ENCODE peak calls at places on chromosomes 2 and 18, in six cellular contexts. W is cardiac muscle cell, R is OCI-LY7, M is right cardiac atrium, C is mesendoderm, F is PC-3. K is an unnamed sample. For H3K4me1, the result is how much of the 10 kb centered on the place peaks cover.

GRCh38 chr2:70888925-70889715 is 46.6 kb upstream of the ATP6V1B1 start:
- DNase-seq in W (peak), R (no peak), M (no peak), C (peak), F (no peak), K (no peak)

GRCh38 chr2:22560021-22560420 is 825.0 kb upstream of the KLHL29 start:
- DNase-seq in W (no peak), R (no peak), M (no peak), C (no peak), F (no peak), K (no peak)

GRCh38 chr2:170344663-170345099 is 166.7 kb downstream of the MYO3B start:
- DNase-seq in W (no peak), R (no peak), M (no peak), C (no peak), F (no peak), K (no peak)

GRCh38 chr2:207711750-207712487 is 479 bp downstream of the CCNYL1 start:
- DNase-seq in W (peak), R (peak), M (peak), C (peak), F (peak), K (peak)

GRCh38 chr2:73283545-73284295 is 558 bp downstream of the FBXO41 start:
- DNase-seq in W (no peak), R (peak), M (peak), C (no peak), F (no peak), K (no peak)

GRCh38 chr2:8678731-8679566 is 2.9 kb upstream of the ID2 start:
- DNase-seq in W (peak), R (peak), M (peak), C (peak), F (peak), K (peak)

GRCh38 chr2:216934623-216935022 is 74.8 kb upstream of the TNP1 start:
- DNase-seq in W (no peak), R (no peak), M (no peak), C (no peak), F (no peak), K (no peak)

GRCh38 chr2:32773409-32773808 is 145.6 kb downstream of the TTC27 start:
- DNase-seq in W (no peak), R (no peak), M (no peak), C (peak), F (no peak), K (no peak)

GRCh38 chr2:98569197-98569793 is 39.0 kb downstream of the COA5 start:
- DNase-seq in W (peak), R (peak), M (peak), C (peak), F (peak), K (no peak)

GRCh38 chr2:40096360-40096759 is 317.3 kb upstream of the THUMPD2 start:
- DNase-seq in W (no peak), R (no peak), M (no peak), C (no peak), F (peak), K (no peak)

GRCh38 chr2:236871500-236872001 is 214.1 kb upstream of the COPS8 start:
- DNase-seq in W (no peak), R (no peak), M (no peak), C (no peak), F (peak), K (no peak)

GRCh38 chr2:176078440-176079284 is 5.1 kb downstream of the EVX2 start:
- DNase-seq in W (no peak), R (no peak), M (no peak), C (peak), F (no peak), K (no peak)

GRCh38 chr2:205800804-205801203 is 118.5 kb downstream of the NRP2 start:
- DNase-seq in W (no peak), R (no peak), M (peak), C (no peak), F (no peak), K (peak)

GRCh38 chr18:8869696-8870095 is 164.3 kb downstream of the MTCL1 start:
- DNase-seq in W (no peak), R (no peak), M (no peak), C (no peak), F (no peak), K (no peak)

GRCh38 chr2:44844651-44845270 is 96.7 kb upstream of the SIX3 start:
- DNase-seq in W (no peak), R (no peak), M (no peak), C (no peak), F (peak), K (no peak)

GRCh38 chr2:215626812-215627281 is 191.0 kb upstream of the FN1 start:
- DNase-seq in W (no peak), R (no peak), M (no peak), C (peak), F (no peak), K (no peak)

GRCh38 chr2:43008388-43008787 is 216.0 kb upstream of the HAAO start:
- DNase-seq in W (no peak), R (no peak), M (no peak), C (no peak), F (no peak), K (no peak)

GRCh38 chr2:43006834-43007543 is 214.6 kb upstream of the HAAO start:
- DNase-seq in W (no peak), R (no peak), M (no peak), C (no peak), F (no peak), K (no peak)

GRCh38 chr2:43005211-43005974 is 213.0 kb upstream of the HAAO start:
- DNase-seq in W (no peak), R (no peak), M (no peak), C (no peak), F (no peak), K (no peak)

GRCh38 chr2:43007901-43008300 is 215.5 kb upstream of the HAAO start:
- DNase-seq in W (no peak), R (no peak), M (no peak), C (no peak), F (no peak), K (no peak)

DNA sequence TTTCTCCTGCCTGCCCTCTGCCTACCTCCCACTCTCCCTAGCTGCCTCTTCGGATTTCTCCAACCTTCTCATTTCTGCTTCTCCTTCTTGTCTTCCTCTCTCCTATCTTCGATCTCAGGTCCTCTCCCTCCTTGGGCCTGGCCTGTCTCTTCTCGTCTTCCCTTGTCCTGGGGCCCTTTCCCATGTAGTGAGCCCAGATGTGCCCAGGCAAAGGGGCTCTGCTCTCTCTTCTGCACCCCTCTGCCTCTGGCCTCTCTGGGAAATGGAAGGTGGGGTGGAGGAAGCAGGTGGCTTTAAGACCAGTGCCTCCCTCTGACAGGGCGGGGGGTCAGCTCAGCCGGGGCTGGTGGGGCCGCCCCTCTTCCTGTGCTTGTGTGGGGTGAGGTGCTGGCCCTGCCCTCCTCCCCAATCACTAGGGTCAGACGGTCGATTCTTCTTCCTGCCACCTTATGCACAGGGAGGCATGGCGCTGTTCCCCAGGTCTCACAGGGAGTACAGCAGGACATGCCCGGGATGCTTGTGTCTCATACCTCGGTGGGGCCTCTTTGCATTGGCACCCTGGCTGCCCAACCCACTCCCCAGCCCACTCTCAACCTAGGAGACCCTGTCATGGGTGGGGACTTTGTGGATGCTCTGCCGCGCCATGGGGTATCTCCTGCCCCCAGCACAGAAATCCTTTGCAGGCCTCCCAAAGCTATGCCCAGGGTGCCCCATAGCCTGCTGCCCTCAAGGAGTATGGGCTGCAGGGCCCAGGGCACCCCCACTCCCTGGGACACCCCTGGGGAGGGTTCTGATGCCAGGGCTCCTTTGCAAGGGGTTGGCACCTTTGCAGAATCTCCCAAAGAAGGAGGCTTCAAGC is 213.8 kb upstream of the HAAO start:
- DNase-seq in W (no peak), R (no peak), M (no peak), C (no peak), F (no peak), K (no peak)
- H3K4me1 ChIP-seq in W (under half), R (under half), M (under half), C (under half), F (under half), K (under half)

GRCh38 chr2:202113571-202114142 is 40.6 kb downstream of the KIAA2012 start:
- DNase-seq in W (no peak), R (no peak), M (no peak), C (no peak), F (peak), K (no peak)

GRCh38 chr2:202114798-202115197 is 41.7 kb downstream of the KIAA2012 start:
- DNase-seq in W (no peak), R (no peak), M (no peak), C (no peak), F (no peak), K (no peak)

GRCh38 chr2:202109737-202110184 is 36.7 kb downstream of the KIAA2012 start:
- DNase-seq in W (no peak), R (peak), M (peak), C (peak), F (no peak), K (peak)

GRCh38 chr2:202109139-202109736 is 36.2 kb downstream of the KIAA2012 start:
- DNase-seq in W (no peak), R (no peak), M (no peak), C (no peak), F (no peak), K (no peak)

DNA sequence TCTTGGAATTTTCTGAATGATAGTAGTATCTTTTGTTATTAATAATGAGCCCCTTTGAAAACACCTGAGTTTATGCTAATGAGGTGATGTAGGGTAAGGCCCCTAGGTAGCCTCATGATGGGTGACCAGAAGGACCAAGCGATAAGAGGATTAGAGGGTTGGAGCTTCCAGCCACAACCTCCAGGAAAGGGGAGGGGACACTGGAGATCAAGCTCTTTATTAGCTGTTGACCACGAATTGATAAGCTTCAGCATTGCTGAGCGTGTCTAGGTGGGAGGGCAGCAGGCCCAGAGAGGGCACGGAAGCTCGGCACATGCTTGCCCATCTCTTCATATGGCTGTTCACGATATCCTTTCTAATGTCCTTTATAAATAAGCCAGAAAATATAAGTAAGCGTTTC is 39.0 kb downstream of the KIAA2012 start:
- DNase-seq in W (no peak), R (no peak), M (no peak), C (no peak), F (no peak), K (no peak)
- H3K4me1 ChIP-seq in W (under half), R (under half), M (under half), C (under half), F (under half), K (under half)

DNA sequence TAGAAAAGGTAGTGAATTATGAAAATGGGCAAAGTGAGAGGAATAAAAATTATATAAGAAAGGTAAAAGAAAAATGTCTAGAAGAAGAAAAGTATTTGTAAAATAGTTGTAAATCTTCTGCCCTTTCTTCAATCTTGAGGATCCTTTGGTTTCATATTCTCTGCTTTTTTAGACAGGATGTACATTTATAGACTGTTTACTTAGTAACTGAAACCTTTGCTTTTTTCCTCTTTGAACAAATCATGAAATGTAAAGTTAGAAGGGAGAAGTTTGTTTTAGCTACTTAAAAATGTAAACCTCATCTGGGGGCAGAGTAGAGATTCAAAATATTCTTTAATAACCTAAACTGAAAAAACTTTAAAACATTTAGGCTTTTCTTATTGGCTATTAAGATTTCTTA is 150.4 kb upstream of the ITGA4 start:
- DNase-seq in W (no peak), R (peak), M (no peak), C (no peak), F (peak), K (no peak)
- H3K4me1 ChIP-seq in W (under half), R (half or more), M (under half), C (under half), F (under half), K (under half)

GRCh38 chr2:126899786-126900185 is 1.1 kb downstream of the TEX51 start:
- DNase-seq in W (no peak), R (no peak), M (no peak), C (no peak), F (no peak), K (no peak)

GRCh38 chr2:126902859-126903258 is 4.2 kb downstream of the TEX51 start:
- DNase-seq in W (no peak), R (no peak), M (no peak), C (no peak), F (no peak), K (no peak)

GRCh38 chr2:126902152-126902835 is 3.6 kb downstream of the TEX51 start:
- DNase-seq in W (no peak), R (no peak), M (no peak), C (no peak), F (no peak), K (no peak)

GRCh38 chr2:126901459-126901858 is 2.8 kb downstream of the TEX51 start:
- DNase-seq in W (no peak), R (no peak), M (no peak), C (no peak), F (no peak), K (no peak)

GRCh38 chr2:126900646-126901319 is 2.1 kb downstream of the TEX51 start:
- DNase-seq in W (no peak), R (no peak), M (no peak), C (no peak), F (no peak), K (no peak)
- H3K4me1 ChIP-seq in W (under half), R (under half), M (under half), C (under half), F (under half), K (under half)

GRCh38 chr2:221602938-221603337 is 30.8 kb upstream of the EPHA4 start:
- DNase-seq in W (no peak), R (no peak), M (no peak), C (no peak), F (no peak), K (no peak)
- H3K4me1 ChIP-seq in W (under half), R (under half), M (under half), C (under half), F (under half), K (under half)

GRCh38 chr2:68807821-68808266 is 63.4 kb downstream of the BMP10 start:
- DNase-seq in W (no peak), R (no peak), M (peak), C (peak), F (peak), K (no peak)

GRCh38 chr2:68811364-68811763 is 59.8 kb downstream of the BMP10 start:
- DNase-seq in W (no peak), R (no peak), M (peak), C (no peak), F (peak), K (peak)

GRCh38 chr2:68812256-68812655 is 58.9 kb downstream of the BMP10 start:
- DNase-seq in W (no peak), R (no peak), M (peak), C (no peak), F (no peak), K (no peak)

GRCh38 chr2:68806511-68807109 is 64.6 kb downstream of the BMP10 start:
- DNase-seq in W (no peak), R (no peak), M (no peak), C (no peak), F (peak), K (no peak)

DNA sequence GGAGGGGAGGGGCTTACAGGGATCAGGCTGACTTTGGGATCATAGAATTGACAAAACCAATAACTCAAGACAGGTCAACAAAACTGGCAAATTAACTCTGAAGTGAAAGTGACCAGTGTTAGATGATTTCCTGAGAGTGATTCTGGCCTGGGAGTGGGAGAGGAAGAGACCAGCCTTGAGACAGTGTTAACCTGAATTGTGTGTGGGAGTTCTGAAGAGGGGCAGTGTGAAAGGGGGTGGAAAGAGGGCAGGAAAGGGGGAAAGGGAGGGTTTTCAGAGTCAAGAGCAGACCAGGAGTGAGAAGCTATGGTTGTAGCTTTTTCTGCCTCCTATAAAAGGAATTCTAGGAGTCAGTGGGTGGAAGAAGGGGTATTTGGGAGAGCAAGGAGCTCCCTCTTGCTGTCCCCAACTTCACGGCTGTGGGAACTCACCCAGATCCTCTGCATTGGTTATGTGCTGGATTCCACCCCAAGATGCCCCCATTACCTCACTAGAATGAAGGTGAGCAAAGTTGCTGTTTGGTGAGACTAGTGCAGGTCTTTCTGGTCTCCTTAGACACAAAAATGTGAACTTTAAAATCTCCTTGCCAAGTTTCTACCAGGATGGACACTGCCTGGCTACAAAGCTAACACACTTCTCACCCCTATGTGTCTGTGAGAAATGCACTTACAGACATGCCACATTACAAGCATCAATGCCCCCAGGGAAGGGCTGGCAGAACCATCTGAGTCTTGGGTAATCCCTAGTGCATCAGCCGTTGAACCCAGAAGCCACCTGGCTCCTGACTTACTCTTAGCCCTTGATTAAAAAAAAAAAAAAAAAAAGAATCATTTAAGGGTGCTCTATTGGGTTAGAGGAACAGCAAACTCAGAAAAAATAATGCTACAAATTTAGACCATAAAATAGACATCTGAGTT is 61.6 kb downstream of the BMP10 start:
- DNase-seq in W (no peak), R (no peak), M (no peak), C (no peak), F (no peak), K (no peak)
- H3K4me1 ChIP-seq in W (under half), R (under half), M (under half), C (under half), F (under half), K (under half)

DNA sequence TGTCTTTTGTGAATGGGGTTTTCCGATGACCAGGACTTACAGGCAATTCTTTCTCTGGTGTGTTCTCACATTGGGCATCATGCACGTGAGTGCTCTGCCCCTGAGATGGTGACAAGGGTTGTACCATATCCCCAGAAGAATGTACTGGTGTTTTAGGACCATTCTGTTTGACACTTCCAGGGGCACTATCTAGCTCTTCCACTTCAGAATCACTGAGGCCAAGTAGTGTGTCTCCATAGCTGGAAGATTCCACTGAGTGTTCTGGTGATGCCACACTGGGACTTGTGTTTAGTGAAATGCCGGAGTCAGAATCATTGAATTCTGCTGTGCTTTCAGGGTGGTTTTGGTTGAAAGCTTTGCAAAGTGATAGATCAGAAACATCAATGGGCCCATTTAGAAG is 18.7 kb downstream of the HNRNPA3 start:
- DNase-seq in W (no peak), R (no peak), M (no peak), C (no peak), F (no peak), K (no peak)
- H3K4me1 ChIP-seq in W (under half), R (under half), M (under half), C (under half), F (under half), K (under half)

GRCh38 chr2:85747441-85747840 is 6.3 kb upstream of the ATOH8 start:
- DNase-seq in W (no peak), R (no peak), M (no peak), C (no peak), F (no peak), K (no peak)
- H3K4me1 ChIP-seq in W (under half), R (under half), M (half or more), C (under half), F (under half), K (half or more)

GRCh38 chr18:32378705-32379104 is 92.0 kb downstream of the GAREM1 start:
- DNase-seq in W (no peak), R (no peak), M (no peak), C (no peak), F (peak), K (no peak)
- H3K4me1 ChIP-seq in W (under half), R (under half), M (under half), C (under half), F (under half), K (under half)